ENCODE peak calls at places on chromosomes 12 and 14, in nine cellular contexts. S, V, J, T, E, Z, Y, L and B are unnamed samples.

GRCh38 chr14:32417956-32418552 is 89.0 kb downstream of the AKAP6 start:
- DNase-seq in J (no peak), V (peak; percentile 51), S (peak; percentile 14), T (peak; percentile 70), E (peak; percentile 80), Z (no peak), Y (no peak), L (peak; percentile 33), B (no peak)

GRCh38 chr12:77232045-77232444 is 166.7 kb upstream of the E2F7 start:
- DNase-seq in J (peak; percentile 62), V (no peak), Y (no peak), L (peak; percentile 74), Z (no peak), E (peak; percentile 32), S (no peak), T (peak; percentile 38), B (no peak)

GRCh38 chr14:100297320-100298300 is 8.6 kb downstream of the SLC25A29 start:
- DNase-seq in L (peak; percentile 59), Z (no peak), V (peak; percentile 92), E (no peak), T (peak; percentile 89), Y (no peak), S (no peak), J (peak; percentile 85), B (no peak)

GRCh38 chr12:26338574-26339572 is 143.5 kb downstream of the SSPN start:
- DNase-seq in J (peak; percentile 46), S (no peak), E (peak; percentile 71), Z (no peak), L (no peak), T (peak; percentile 28), V (no peak), Y (no peak), B (no peak)

GRCh38 chr12:52645982-52646381 is 6.0 kb downstream of the KRT2 start:
- DNase-seq in E (no peak), Y (no peak), V (no peak), L (no peak), J (no peak), T (no peak), S (no peak), Z (no peak), B (no peak)

GRCh38 chr12:18476866-18477265 is 215.5 kb downstream of the PIK3C2G start:
- DNase-seq in J (peak; percentile 22), E (no peak), Z (no peak), Y (no peak), S (peak; percentile 18), T (no peak), V (no peak), L (no peak), B (no peak)

GRCh38 chr12:45966486-45966885 is 23.9 kb downstream of the SCAF11 start:
- DNase-seq in Z (no peak), V (no peak), E (peak; percentile 75), Y (no peak), J (peak; percentile 84), T (peak; percentile 86), L (no peak), S (no peak), B (no peak)

GRCh38 chr14:51419685-51420084 is 179.6 kb downstream of the TMX1 start:
- DNase-seq in E (no peak), S (no peak), Y (peak; percentile 17), L (peak; percentile 35), T (no peak), J (no peak), Z (no peak), V (no peak), B (no peak)

GRCh38 chr12:20549115-20549719 is 145.9 kb upstream of the SLCO1C1 start:
- DNase-seq in Z (no peak), T (peak; percentile 88), L (peak; percentile 32), Y (no peak), J (peak; percentile 27), V (peak; percentile 31), S (no peak), E (peak; percentile 34), B (no peak)